ENCODE peak calls at places on chromosomes 13 and 19, in four cellular contexts. A is effector memory CD4-positive, alpha-beta T cell; N is Panc1; G is cardiac muscle cell. S is an unnamed sample.
A peak's percentile ranks its signal among the peaks of the same experiment; 100 is the strongest.

GRCh38 chr19:41376241-41376997 is at the start of gene TMEM91:
- DNase-seq in A (no peak), N (no peak), G (peak; percentile 44), S (no peak)

GRCh38 chr19:17321655-17322489 is 12.5 kb downstream of the DDA1 start:
- DNase-seq in G (no peak), A (no peak), N (no peak), S (no peak)

GRCh38 chr19:54439174-54439851 is 9.7 kb upstream of the LENG8 start:
- DNase-seq in A (no peak), N (no peak), G (peak; percentile 61), S (no peak)

GRCh38 chr19:19445911-19446361 is 40.5 kb downstream of the GATAD2A start:
- DNase-seq in N (no peak), G (no peak), A (no peak), S (no peak)

GRCh38 chr19:40858109-40858508 is 7.9 kb upstream of the CYP2A6 start:
- DNase-seq in A (no peak), N (no peak), G (no peak), S (no peak)

GRCh38 chr13:94988654-94989053 is 276.3 kb upstream of the SOX21 start:
- DNase-seq in N (no peak), G (peak; percentile 23), A (no peak), S (no peak)

GRCh38 chr13:37753776-37754175 is 115.8 kb downstream of the TRPC4 start:
- DNase-seq in G (no peak), A (no peak), N (no peak), S (no peak)

GRCh38 chr13:92896842-92897241 is 329.8 kb upstream of the GPC6 start:
- DNase-seq in A (no peak), N (no peak), G (peak; percentile 67), S (no peak)

GRCh38 chr19:13865578-13866462 is 11.1 kb upstream of the NANOS3 start:
- DNase-seq in A (no peak), G (peak; percentile 10), N (no peak), S (no peak)

GRCh38 chr19:40271706-40272105 is 13.4 kb downstream of the AKT2 start:
- DNase-seq in G (no peak), N (no peak), A (no peak), S (no peak)

GRCh38 chr13:59472134-59472533 is 691.6 kb downstream of the DIAPH3 start:
- DNase-seq in G (peak; percentile 41), A (no peak), N (no peak), S (no peak)

GRCh38 chr19:52231154-52231565 is 38.2 kb upstream of the ZNF766 start:
- DNase-seq in A (no peak), G (no peak), N (no peak), S (no peak)

GRCh38 chr19:10762656-10763055 is 44.8 kb downstream of the DNM2 start:
- DNase-seq in A (peak; percentile 17), G (no peak), N (no peak), S (no peak)

GRCh38 chr13:101397742-101398141 is 18.6 kb downstream of the NALCN start:
- DNase-seq in N (no peak), G (no peak), A (no peak), S (no peak)

GRCh38 chr19:30173593-30174356 is 198.4 kb upstream of the ZNF536 start:
- DNase-seq in A (no peak), G (no peak), N (no peak), S (no peak)

GRCh38 chr19:56838930-56839664 is 1.4 kb downstream of the PEG3 start:
- DNase-seq in N (no peak), G (peak; percentile 97), A (no peak), S (no peak)

GRCh38 chr19:6172074-6172863 is 36.8 kb downstream of the ACSBG2 start:
- DNase-seq in G (peak; percentile 8), N (no peak), A (no peak), S (no peak)

DNA sequence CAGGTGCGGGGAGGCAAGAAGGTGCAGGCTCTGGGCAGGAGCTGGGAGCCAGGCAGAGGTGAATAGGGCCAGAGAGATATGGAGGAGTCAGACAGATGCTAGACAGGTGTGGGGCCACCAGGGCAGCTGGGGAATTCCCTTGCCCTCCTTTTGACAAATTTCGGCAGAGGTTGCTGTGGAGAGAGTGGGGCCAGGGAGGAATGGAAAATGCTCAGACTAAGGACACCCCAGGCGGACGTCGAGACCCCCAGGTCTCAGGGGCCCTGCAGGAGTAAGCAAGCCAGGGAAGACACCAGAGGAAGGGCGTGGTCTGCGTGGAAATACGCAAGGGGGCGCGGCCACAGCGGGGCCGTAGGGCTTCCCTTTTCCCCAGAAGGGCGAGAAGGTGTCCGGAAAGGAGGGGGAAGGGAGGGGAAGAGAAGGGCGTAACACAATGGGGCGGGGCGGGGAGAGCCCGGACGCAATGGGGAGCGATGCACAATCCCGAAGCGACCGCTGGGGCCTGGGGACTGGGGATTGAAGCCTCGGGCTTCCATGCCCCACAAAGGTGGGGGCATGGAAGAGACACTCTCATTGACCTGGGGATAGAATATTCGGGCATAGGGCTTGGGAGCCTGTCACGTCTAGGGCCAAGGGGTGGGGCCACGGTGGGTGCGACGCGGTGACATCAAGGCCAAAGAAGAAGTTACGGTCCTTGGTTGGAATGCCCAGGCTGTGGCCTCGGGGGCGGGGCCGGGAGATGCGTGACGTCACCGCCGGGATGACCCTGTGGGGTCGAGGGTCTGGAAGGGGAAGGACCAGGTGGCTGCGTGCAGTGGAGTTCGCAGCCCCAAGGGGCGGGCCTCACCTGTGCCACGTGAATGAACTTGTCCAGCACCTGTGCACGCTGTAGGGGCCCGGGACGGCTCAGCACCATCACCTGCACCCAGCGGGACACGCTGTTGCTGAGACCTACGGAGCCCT is 8.2 kb downstream of the RASGRP4 start:
- DNase-seq in N (no peak), G (peak; percentile 43), A (peak; percentile 24), S (no peak)
- H3K4me3 ChIP-seq in N (peak overlapping the region; percentile 51), G (peak overlapping the region; percentile 31), A (peak overlapping the region; percentile 55), S (peak overlapping the region; percentile 50)

DNA sequence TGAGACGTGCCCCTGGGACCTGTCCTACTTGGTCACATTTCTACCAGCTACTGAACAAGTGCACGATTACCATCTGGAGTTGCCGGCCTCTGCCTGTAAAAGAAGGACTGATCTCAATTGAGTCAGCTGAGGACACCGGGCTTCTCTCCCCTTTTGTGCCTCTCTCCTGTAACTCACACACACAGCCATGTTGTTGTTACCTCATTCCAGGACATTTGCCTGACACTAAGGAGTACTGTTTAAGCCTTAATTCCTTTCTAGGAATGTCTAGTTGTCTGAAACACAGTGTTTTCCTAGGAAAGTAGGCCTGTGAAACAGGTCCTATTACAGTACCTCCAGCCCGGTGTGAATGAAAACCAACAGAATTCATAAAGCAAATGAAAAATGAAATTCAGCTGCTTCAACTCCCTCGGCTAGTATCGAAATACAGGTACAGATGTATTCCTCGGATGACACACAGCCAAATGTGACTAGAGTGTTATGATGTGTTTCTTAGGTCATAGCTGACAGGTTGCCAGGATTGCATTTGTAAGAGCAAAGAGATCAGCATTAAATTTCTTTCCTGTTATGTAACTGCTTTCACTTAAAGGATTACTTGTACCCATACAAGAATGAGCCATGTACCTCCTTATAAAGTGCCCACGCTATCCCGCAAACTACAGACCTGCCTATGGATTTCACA is 152.0 kb upstream of the IRS2 start:
- DNase-seq in A (no peak), G (peak; percentile 71), N (no peak), S (no peak)
- H3K27ac ChIP-seq in A (no peak overlapping the region), G (no peak overlapping the region), N (no peak overlapping the region), S (no peak overlapping the region)

GRCh38 chr13:100039740-100040139 is 49.2 kb upstream of the PCCA start:
- DNase-seq in A (no peak), G (no peak), N (no peak), S (no peak)
- H3K4me3 ChIP-seq in A (no peak overlapping the region), G (no peak overlapping the region), N (no peak overlapping the region), S (no peak overlapping the region)

GRCh38 chr19:5141278-5141925 is 172.5 kb downstream of the KDM4B start:
- DNase-seq in N (no peak), G (peak; percentile 50), A (no peak), S (no peak)
- H3K27ac ChIP-seq in N (no peak overlapping the region), G (no peak overlapping the region), A (no peak overlapping the region), S (no peak overlapping the region)

GRCh38 chr13:49342404-49342803 is 94.7 kb downstream of the CDADC1 start:
- DNase-seq in N (no peak), A (no peak), G (no peak), S (no peak)
- H3K4me3 ChIP-seq in N (no peak overlapping the region), A (no peak overlapping the region), G (no peak overlapping the region), S (no peak overlapping the region)

GRCh38 chr19:8308891-8309291 is 733 bp upstream of the CD320 start:
- DNase-seq in A (no peak), N (no peak), G (no peak), S (no peak)
- H3K27ac ChIP-seq in A (peak overlapping the region; percentile 79), N (no peak overlapping the region), G (peak overlapping the region; percentile 89), S (peak overlapping the region; percentile 64)

DNA sequence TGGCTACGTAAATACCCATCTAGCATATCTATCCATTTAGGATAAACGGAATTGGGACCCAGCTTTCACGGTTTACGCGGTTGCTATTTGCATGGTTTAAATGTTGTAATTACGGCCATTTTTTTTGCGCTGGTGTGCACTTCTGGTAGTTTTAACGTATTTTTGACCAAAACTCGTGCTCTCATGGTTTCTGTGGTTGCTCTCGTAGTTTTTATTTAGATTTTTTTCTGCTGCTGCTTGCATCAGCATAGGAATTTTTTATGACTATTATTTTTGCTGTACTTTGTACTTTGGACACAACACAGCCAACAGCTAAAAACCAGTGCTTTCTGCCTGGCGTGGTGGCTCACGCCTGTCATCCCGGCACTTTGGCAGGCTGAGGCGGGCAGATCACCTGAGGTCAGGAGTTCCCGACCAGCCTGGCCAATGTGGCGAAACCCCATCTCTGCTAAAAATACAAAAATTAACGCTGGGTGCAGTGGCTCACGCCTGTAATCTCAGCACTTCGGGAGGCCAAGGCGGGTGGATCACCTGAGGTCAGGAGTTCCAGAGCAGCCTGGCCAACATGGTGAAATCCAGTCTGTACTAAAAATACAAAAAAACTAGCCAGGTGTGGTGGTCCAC is 32.6 kb downstream of the TIMM13 start:
- DNase-seq in N (no peak), G (no peak), A (no peak), S (no peak)
- H3K4me3 ChIP-seq in N (no peak overlapping the region), G (no peak overlapping the region), A (no peak overlapping the region), S (no peak overlapping the region)

GRCh38 chr19:15461694-15462093 is 2.6 kb downstream of the RASAL3 start:
- DNase-seq in A (no peak), N (no peak), G (no peak), S (no peak)
- H3K27ac ChIP-seq in A (peak overlapping the region; percentile 44), N (no peak overlapping the region), G (no peak overlapping the region), S (peak overlapping the region; percentile 27)